ENCODE peak calls at places on chromosomes 4 and X, in five cellular contexts. A, P, O, Z and M are unnamed samples.

GRCh38 chrX:110244951-110245480 is 72.9 kb downstream of the AMMECR1 start:
- DNase-seq in A (no peak), P (no peak), O (no peak), Z (no peak), M (no peak)

GRCh38 chr4:22500831-22501714 is 14.8 kb downstream of the ADGRA3 start:
- DNase-seq in A (no peak), P (no peak), O (no peak), Z (no peak), M (no peak)

GRCh38 chr4:39169426-39169825 is 12.9 kb upstream of the WDR19 start:
- DNase-seq in A (no peak), P (no peak), O (no peak), Z (no peak), M (no peak)

GRCh38 chrX:68504237-68504636 is 5.4 kb downstream of the YIPF6 start:
- DNase-seq in A (no peak), P (no peak), O (no peak), Z (no peak), M (no peak)

GRCh38 chrX:53262918-53263394 is 18.4 kb downstream of the IQSEC2 start:
- DNase-seq in A (no peak), P (no peak), O (no peak), Z (no peak), M (no peak)

GRCh38 chrX:15447985-15448639 is 45.0 kb downstream of the PIR start:
- DNase-seq in A (peak), P (no peak), O (no peak), Z (no peak), M (no peak)

GRCh38 chr4:1609901-1610790 is 74.0 kb downstream of the FAM53A start:
- DNase-seq in A (no peak), P (no peak), O (no peak), Z (no peak), M (no peak)

GRCh38 chr4:152220201-152220666 is 315.7 kb downstream of the FBXW7 start:
- DNase-seq in A (no peak), P (no peak), O (no peak), Z (no peak), M (no peak)

GRCh38 chr4:91824773-91825172 is 479.0 kb upstream of the GRID2 start:
- DNase-seq in A (no peak), P (no peak), O (no peak), Z (no peak), M (no peak)

GRCh38 chrX:10174810-10175209 is 18.0 kb downstream of the CLCN4 start:
- DNase-seq in A (no peak), P (no peak), O (no peak), Z (no peak), M (no peak)

GRCh38 chrX:41824551-41824950 is 98.8 kb downstream of the CASK start:
- DNase-seq in A (no peak), P (no peak), O (no peak), Z (no peak), M (no peak)

GRCh38 chr4:125200556-125200955 is 114.2 kb upstream of the FAT4 start:
- DNase-seq in A (no peak), P (no peak), O (no peak), Z (no peak), M (no peak)

GRCh38 chr4:134018845-134019244 is 182.7 kb downstream of the PABPC4L start:
- DNase-seq in A (no peak), P (no peak), O (no peak), Z (no peak), M (no peak)

GRCh38 chrX:140733766-140734342 is 24.3 kb downstream of the LINC00632 start:
- DNase-seq in A (peak), P (no peak), O (no peak), Z (peak), M (no peak)

GRCh38 chr4:174275101-174275500 is 8.4 kb downstream of the FBXO8 start:
- DNase-seq in A (no peak), P (no peak), O (no peak), Z (no peak), M (no peak)

GRCh38 chr4:107747748-107748486 is 27.9 kb upstream of the PAPSS1 start:
- DNase-seq in A (no peak), P (no peak), O (no peak), Z (no peak), M (no peak)

GRCh38 chrX:47623540-47624027 is 3.9 kb upstream of the SYN1 start:
- DNase-seq in A (peak), P (no peak), O (peak), Z (peak), M (peak)

GRCh38 chr4:185424905-185425599 is 712 bp downstream of the UFSP2 start:
- DNase-seq in A (peak), P (no peak), O (no peak), Z (no peak), M (peak)

GRCh38 chr4:165288639-165289428 is 38.6 kb upstream of the MSMO1 start:
- DNase-seq in A (no peak), P (no peak), O (no peak), Z (no peak), M (peak)

GRCh38 chrX:18425199-18426003 is at the start of gene CDKL5:
- DNase-seq in A (peak), P (peak), O (peak), Z (peak), M (peak)

GRCh38 chr4:4855293-4856070 is 4.0 kb upstream of the MSX1 start:
- DNase-seq in A (peak), P (no peak), O (no peak), Z (no peak), M (no peak)

GRCh38 chr4:113684534-113685091 is 76.9 kb downstream of the CAMK2D start:
- DNase-seq in A (peak), P (peak), O (peak), Z (no peak), M (no peak)

GRCh38 chrX:111164728-111165127 is 68.7 kb downstream of the PAK3 start:
- DNase-seq in A (peak), P (no peak), O (no peak), Z (no peak), M (no peak)

GRCh38 chr4:184745747-184746531 is 12.0 kb upstream of the CENPU start:
- DNase-seq in A (peak), P (peak), O (peak), Z (peak), M (peak)

GRCh38 chr4:150255610-150256580 is 177.7 kb downstream of the DCLK2 start:
- DNase-seq in A (no peak), P (no peak), O (no peak), Z (no peak), M (no peak)

GRCh38 chr4:106595906-106596305 is 227.3 kb upstream of the GIMD1 start:
- DNase-seq in A (no peak), P (no peak), O (no peak), Z (no peak), M (no peak)

GRCh38 chr4:36241771-36242170 is 2.5 kb downstream of the ARAP2 start:
- DNase-seq in A (no peak), P (no peak), O (no peak), Z (no peak), M (no peak)

GRCh38 chr4:36243355-36244256 is 708 bp downstream of the ARAP2 start:
- DNase-seq in A (no peak), P (peak), O (peak), Z (no peak), M (no peak)

GRCh38 chr4:36249605-36250004 is 5.3 kb upstream of the ARAP2 start:
- DNase-seq in A (no peak), P (no peak), O (no peak), Z (no peak), M (no peak)

GRCh38 chr4:36242629-36243354 is 1.5 kb downstream of the ARAP2 start:
- DNase-seq in A (no peak), P (no peak), O (no peak), Z (no peak), M (no peak)

DNA sequence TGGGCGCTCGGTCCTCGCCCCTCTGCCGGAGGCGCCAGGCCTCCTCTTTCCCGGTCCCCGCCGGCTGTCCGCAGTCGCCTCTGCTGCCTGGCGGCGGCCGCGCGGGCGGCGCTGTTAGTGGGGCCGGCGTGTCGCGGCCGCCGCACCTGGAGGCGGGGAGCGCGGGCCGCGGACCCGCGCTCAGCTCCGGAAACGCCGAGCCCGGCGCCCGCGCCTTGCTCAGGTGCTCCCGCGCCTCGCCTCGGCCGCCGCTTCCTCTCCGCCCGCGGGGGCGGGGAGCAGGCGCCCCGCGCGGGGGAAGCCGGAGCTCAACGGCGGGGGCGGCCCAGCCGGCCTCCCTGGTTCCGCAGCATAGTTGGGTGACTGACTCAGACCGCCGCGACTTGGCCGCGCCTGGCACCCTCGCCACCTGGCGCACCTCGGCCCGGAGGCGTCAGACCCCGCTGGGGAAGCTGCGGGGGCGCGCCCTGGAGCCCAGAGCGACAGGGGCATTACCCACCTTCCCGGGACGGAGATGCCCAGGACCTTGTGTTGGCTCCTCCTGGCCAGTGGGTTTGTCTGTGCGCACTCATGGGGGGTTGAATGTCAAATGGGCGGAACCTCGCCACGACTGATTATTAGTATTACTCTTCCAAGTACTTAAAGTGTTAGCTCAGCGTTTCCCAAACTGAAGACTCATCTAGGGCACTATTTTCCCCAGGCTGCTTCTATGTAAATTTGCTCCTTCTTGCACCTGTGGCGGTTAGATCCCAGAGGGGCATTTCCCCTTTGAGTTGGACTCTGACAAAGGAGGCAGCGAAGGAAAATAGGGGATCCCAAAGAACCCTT is at the start of gene ARAP2:
- DNase-seq in A (peak), P (peak), O (peak), Z (peak), M (no peak)
- TF ChIP-seq CTCF in A (peak), P (no peak), O (no peak), Z (no peak), M (no peak)

DNA sequence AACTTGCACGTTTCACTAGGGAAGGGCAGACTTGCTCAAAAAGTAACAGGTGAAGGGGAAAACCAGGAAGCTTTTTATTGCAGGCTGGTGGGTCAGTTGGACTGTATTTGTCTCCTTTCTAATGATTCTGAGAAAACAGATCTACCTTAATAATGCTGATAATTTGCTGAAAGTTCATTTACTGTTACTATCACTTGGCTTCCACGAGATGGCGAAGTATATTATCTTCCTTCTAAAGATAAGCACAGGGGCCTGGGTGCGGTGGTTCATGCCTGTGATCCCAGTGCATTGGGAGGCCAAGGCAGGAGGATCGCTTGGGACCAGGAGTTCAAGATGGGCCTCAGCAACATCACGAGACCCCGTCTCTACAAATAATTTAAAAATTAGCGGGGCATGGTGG is 16.4 kb downstream of the CCKAR start:
- DNase-seq in A (no peak), P (no peak), O (no peak), Z (no peak), M (no peak)
- TF ChIP-seq CTCF in A (no peak), P (no peak), O (no peak), Z (no peak), M (no peak)

GRCh38 chrX:66728818-66729271 is 90.0 kb upstream of the EDA2R start:
- DNase-seq in A (peak), P (peak), O (peak), Z (peak), M (peak)

DNA sequence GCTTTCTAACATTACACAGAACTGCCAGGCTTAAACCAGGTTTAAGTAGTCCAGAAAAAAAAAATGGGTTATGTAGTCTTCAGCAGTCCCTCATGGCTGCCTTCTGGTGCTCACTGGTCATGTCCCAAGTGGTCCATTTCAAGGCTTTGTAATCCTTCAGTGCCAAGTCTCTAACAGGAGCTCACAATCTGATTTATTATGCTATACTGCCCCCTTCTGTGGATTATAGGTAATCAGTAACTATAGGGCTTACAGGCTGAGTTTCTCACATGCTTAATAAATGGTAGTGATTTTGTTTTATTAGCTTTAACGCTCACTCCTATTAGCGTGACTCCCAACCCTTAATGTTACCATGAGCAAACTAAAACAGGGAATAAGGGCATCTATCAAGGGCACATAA is 92.5 kb upstream of the EDA2R start:
- DNase-seq in A (peak), P (no peak), O (no peak), Z (peak), M (peak)
- TF ChIP-seq CTCF in A (peak), P (no peak), O (peak), Z (peak), M (peak)

GRCh38 chr4:153276966-153277365 is 67.5 kb upstream of the MND1 start:
- DNase-seq in A (no peak), P (no peak), O (no peak), Z (no peak), M (no peak)
- TF ChIP-seq CTCF in A (no peak), P (no peak), O (no peak), Z (no peak), M (no peak)

GRCh38 chr4:27318740-27319139 is 458.1 kb downstream of the STIM2 start:
- DNase-seq in A (peak), P (no peak), O (no peak), Z (peak), M (peak)
- TF ChIP-seq CTCF in A (peak), P (no peak), O (peak), Z (peak), M (peak)

DNA sequence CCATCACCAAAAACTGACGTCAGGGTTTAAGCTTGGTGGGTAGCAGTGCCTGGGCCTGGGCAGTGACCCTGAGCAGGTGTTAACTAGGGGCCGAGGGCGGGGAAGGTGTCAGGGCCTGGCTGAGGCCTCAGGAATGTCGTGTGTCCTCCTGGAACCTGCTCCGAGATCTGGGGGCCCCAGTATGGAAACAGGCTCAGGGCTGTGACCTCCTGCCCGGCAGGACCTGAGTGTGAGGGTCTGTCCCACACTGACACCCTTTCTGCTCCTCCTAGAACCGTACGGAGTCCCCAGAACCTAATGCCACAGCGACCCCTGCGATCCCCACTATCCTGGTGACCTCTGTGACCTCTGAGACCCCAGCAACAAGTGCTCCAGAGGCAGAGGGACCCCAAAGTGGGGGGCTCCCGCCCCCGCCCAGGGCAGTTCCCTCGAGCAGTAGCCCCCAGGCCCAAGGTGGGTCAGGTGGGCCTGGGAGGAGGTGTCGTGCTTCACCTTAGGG is 741 bp downstream of the HGFAC start:
- DNase-seq in A (no peak), P (no peak), O (no peak), Z (no peak), M (no peak)
- TF ChIP-seq CTCF in A (no peak), P (no peak), O (no peak), Z (no peak), M (no peak)